ENCODE peak calls at places on chromosome 7, in four cellular contexts. One of them, this sample, is unnamed.

GRCh38 chr7:159195926-159196325 is 51.3 kb upstream of the VIPR2 start:
- DNase-seq in BJ: no peak
- DNase-seq in ovary: no peak
- DNase-seq in brain microvascular endothelial cell: no peak
- DNase-seq in this sample: peak; percentile 49

GRCh38 chr7:3326246-3326645 is 25.2 kb downstream of the SDK1 start:
- DNase-seq in brain microvascular endothelial cell: no peak
- DNase-seq in ovary: no peak
- DNase-seq in BJ: no peak
- DNase-seq in this sample: no peak

GRCh38 chr7:46963719-46964118 is 618.2 kb downstream of the TNS3 start:
- DNase-seq in BJ: no peak
- DNase-seq in ovary: no peak
- DNase-seq in brain microvascular endothelial cell: no peak
- DNase-seq in this sample: no peak

GRCh38 chr7:142345817-142346216 is 88.0 kb upstream of the PRSS58 start:
- DNase-seq in BJ: no peak
- DNase-seq in brain microvascular endothelial cell: no peak
- DNase-seq in ovary: no peak
- DNase-seq in this sample: no peak

GRCh38 chr7:30649717-30650116 is 32.5 kb downstream of the CRHR2 start:
- DNase-seq in ovary: no peak
- DNase-seq in BJ: no peak
- DNase-seq in brain microvascular endothelial cell: no peak
- DNase-seq in this sample: no peak

GRCh38 chr7:97064972-97065587 is 40.4 kb upstream of the DLX5 start:
- DNase-seq in brain microvascular endothelial cell: peak; percentile 39
- DNase-seq in ovary: no peak
- DNase-seq in BJ: no peak
- DNase-seq in this sample: peak; percentile 15

GRCh38 chr7:106009511-106010226 is 46.6 kb downstream of the CDHR3 start:
- DNase-seq in brain microvascular endothelial cell: peak; percentile 95
- DNase-seq in BJ: peak; percentile 97
- DNase-seq in ovary: peak; percentile 61
- DNase-seq in this sample: peak; percentile 82

GRCh38 chr7:137331378-137331777 is 12.2 kb downstream of the PTN start:
- DNase-seq in brain microvascular endothelial cell: no peak
- DNase-seq in ovary: no peak
- DNase-seq in BJ: no peak
- DNase-seq in this sample: peak; percentile 32

GRCh38 chr7:95577137-95577536 is 19.2 kb downstream of the PDK4 start:
- DNase-seq in ovary: no peak
- DNase-seq in BJ: no peak
- DNase-seq in brain microvascular endothelial cell: no peak
- DNase-seq in this sample: no peak

GRCh38 chr7:116670409-116671036 is 1.5 kb upstream of the MET start:
- DNase-seq in ovary: no peak
- DNase-seq in brain microvascular endothelial cell: no peak
- DNase-seq in BJ: no peak
- DNase-seq in this sample: no peak

GRCh38 chr7:30765359-30765758 is 5.9 kb upstream of the MINDY4 start:
- DNase-seq in BJ: no peak
- DNase-seq in ovary: no peak
- DNase-seq in brain microvascular endothelial cell: no peak
- DNase-seq in this sample: no peak

GRCh38 chr7:117249696-117250095 is 73.2 kb downstream of the WNT2 start:
- DNase-seq in ovary: no peak
- DNase-seq in BJ: no peak
- DNase-seq in brain microvascular endothelial cell: no peak
- DNase-seq in this sample: no peak

GRCh38 chr7:74097937-74098614 is 14.5 kb downstream of the LIMK1 start:
- DNase-seq in brain microvascular endothelial cell: peak; percentile 98
- DNase-seq in ovary: no peak
- DNase-seq in BJ: peak; percentile 96
- DNase-seq in this sample: no peak

GRCh38 chr7:17944720-17945119 is 4.4 kb upstream of the SNX13 start:
- DNase-seq in BJ: no peak
- DNase-seq in ovary: no peak
- DNase-seq in brain microvascular endothelial cell: no peak
- DNase-seq in this sample: no peak

GRCh38 chr7:5596896-5597246 is 173.2 kb upstream of the TNRC18 start:
- DNase-seq in brain microvascular endothelial cell: no peak
- DNase-seq in ovary: no peak
- DNase-seq in BJ: no peak
- DNase-seq in this sample: no peak

GRCh38 chr7:149792220-149792595 is 18.8 kb upstream of the ZNF467 start:
- DNase-seq in ovary: no peak
- DNase-seq in brain microvascular endothelial cell: no peak
- DNase-seq in BJ: no peak
- DNase-seq in this sample: no peak

GRCh38 chr7:44650242-44650641 is 43.8 kb downstream of the OGDH start:
- DNase-seq in BJ: no peak
- DNase-seq in ovary: no peak
- DNase-seq in brain microvascular endothelial cell: no peak
- DNase-seq in this sample: no peak

GRCh38 chr7:91289633-91290260 is 25.5 kb downstream of the FZD1 start:
- DNase-seq in brain microvascular endothelial cell: no peak
- DNase-seq in BJ: no peak
- DNase-seq in ovary: no peak
- DNase-seq in this sample: no peak

GRCh38 chr7:45689011-45689796 is 115.0 kb downstream of the ADCY1 start:
- DNase-seq in ovary: no peak
- DNase-seq in BJ: peak; percentile 28
- DNase-seq in brain microvascular endothelial cell: peak; percentile 85
- DNase-seq in this sample: no peak

DNA sequence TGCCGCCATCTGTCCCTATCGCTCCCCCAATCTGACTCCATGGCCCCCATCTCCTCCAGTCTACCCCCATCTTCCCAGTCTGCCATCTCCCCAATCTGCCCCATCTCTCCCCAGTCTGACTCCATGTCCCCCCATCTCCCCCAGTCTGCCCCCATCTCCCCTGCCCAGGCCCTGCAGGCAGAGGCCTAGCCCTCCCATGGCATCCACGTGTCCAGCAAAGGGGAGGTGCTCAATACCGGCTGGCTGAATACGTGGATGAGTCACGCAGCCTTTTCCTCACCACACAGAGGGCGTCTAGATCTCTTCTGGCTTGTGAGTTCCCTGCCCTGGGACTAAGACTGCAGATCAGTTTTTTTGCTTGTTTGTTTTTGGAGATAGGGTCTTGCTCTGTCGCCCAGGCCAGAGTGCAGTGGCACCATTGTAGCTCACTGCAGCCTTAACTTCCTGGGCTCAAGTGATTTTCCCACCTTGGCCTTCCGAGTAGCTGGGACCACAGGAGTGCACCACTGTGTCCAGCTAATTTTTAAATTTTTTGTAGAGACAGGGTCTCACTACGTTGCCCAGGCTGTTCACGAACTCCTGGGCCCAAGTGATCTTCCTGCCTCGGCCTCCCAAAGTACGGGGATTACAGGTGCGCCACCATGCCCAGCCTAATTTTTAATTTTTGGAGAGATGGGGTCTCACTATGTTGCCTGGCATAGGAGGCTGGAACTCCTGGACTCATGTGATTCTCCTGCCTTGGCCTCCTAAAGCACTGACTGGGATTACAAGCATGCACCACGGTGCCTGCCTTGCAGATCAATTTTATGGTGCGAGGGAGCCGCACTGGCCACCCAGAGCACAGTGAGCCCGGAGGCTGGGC is 15.3 kb upstream of the GPR146 start:
- DNase-seq in ovary: peak; percentile 90
- DNase-seq in brain microvascular endothelial cell: peak; percentile 94
- DNase-seq in BJ: peak; percentile 56
- DNase-seq in this sample: peak; percentile 79
- H3K4me3 ChIP-seq in ovary: peak overlapping the region; percentile 69
- H3K4me3 ChIP-seq in brain microvascular endothelial cell: peak overlapping the region; percentile 41
- H3K4me3 ChIP-seq in BJ: peak overlapping the region; percentile 67
- H3K4me3 ChIP-seq in this sample: peak overlapping the region; percentile 62

GRCh38 chr7:64637521-64638445 is 28.1 kb upstream of the ZNF107 start:
- DNase-seq in ovary: no peak
- DNase-seq in brain microvascular endothelial cell: no peak
- DNase-seq in BJ: no peak
- DNase-seq in this sample: no peak

GRCh38 chr7:64638822-64639221 is 27.1 kb upstream of the ZNF107 start:
- DNase-seq in BJ: no peak
- DNase-seq in ovary: no peak
- DNase-seq in brain microvascular endothelial cell: no peak
- DNase-seq in this sample: no peak

GRCh38 chr7:64642046-64642445 is 23.9 kb upstream of the ZNF107 start:
- DNase-seq in brain microvascular endothelial cell: no peak
- DNase-seq in BJ: no peak
- DNase-seq in ovary: no peak
- DNase-seq in this sample: no peak

GRCh38 chr7:64640504-64640903 is 25.4 kb upstream of the ZNF107 start:
- DNase-seq in BJ: no peak
- DNase-seq in brain microvascular endothelial cell: no peak
- DNase-seq in ovary: no peak
- DNase-seq in this sample: no peak

DNA sequence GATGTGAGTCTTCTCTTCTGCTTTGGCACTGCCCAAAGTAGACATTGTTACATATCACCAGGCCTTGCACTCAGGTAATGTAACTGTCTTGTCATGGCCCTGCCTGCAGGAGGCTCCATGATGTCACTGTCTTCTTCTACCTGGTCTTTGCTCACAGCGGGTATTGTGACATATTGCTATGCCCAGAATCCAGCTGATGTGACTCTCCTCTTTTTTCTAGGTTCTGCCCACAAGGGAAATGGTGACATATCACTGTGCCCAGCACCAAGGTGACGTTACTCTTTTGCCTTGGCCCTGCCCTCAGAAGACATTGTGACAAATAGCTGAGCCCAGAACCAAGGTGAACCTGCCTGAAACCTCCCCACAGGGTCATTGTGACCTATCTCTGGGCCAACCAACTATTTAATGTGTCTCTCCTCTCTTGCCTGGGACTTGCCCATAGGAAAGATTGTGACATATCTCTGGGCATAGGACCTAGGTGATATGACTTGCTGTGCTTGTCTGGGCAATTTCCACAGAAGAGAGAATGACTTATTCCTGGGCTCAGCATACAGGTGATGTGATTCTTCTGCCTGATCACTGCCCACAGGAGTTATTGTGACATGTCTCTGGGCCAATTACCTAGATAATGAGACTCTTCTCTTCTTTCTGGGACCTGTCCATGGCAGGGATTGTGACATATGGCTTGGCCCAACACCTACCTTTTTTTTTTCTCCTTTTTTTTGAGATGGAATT is 26.5 kb upstream of the ZNF107 start:
- DNase-seq in BJ: no peak
- DNase-seq in ovary: no peak
- DNase-seq in brain microvascular endothelial cell: no peak
- DNase-seq in this sample: no peak
- TF ChIP-seq CTCF in BJ: no peak
- TF ChIP-seq CTCF in ovary: no peak
- TF ChIP-seq CTCF in brain microvascular endothelial cell: no peak
- TF ChIP-seq CTCF in this sample: peak; percentile 19

DNA sequence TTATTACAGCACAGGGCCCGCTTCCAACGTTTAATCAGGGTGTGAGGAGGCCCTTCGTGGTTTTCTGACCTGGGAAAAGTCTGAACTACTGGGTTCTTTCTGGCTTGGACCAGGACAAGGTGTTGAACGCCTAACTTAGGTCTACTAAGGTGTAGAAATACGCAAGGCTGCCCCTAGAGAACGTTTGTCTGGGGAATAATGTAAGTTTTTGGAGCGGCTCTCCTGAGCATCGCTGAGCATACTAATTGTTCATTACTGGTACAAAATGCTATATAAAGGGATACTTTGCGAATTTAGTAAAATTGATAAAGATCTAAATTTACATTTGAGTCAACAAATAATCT is 32.4 kb upstream of the TOMM7 start:
- DNase-seq in brain microvascular endothelial cell: no peak
- DNase-seq in BJ: no peak
- DNase-seq in ovary: no peak
- DNase-seq in this sample: no peak
- H3K4me3 ChIP-seq in brain microvascular endothelial cell: peak overlapping the region; percentile 71
- H3K4me3 ChIP-seq in BJ: peak overlapping the region; percentile 59
- H3K4me3 ChIP-seq in ovary: peak overlapping the region; percentile 61
- H3K4me3 ChIP-seq in this sample: peak overlapping the region; percentile 71

GRCh38 chr7:7653568-7654187 is 13.1 kb downstream of the UMAD1 start:
- DNase-seq in brain microvascular endothelial cell: no peak
- DNase-seq in BJ: no peak
- DNase-seq in ovary: no peak
- DNase-seq in this sample: no peak
- TF ChIP-seq CTCF in brain microvascular endothelial cell: peak; percentile 72
- TF ChIP-seq CTCF in BJ: peak; percentile 48
- TF ChIP-seq CTCF in ovary: no peak
- TF ChIP-seq CTCF in this sample: no peak

GRCh38 chr7:77351539-77352004 is 64.6 kb downstream of the GSAP start:
- DNase-seq in brain microvascular endothelial cell: no peak
- DNase-seq in ovary: no peak
- DNase-seq in BJ: no peak
- DNase-seq in this sample: no peak
- H3K4me3 ChIP-seq in brain microvascular endothelial cell: no peak overlapping the region
- H3K4me3 ChIP-seq in ovary: no peak overlapping the region
- H3K4me3 ChIP-seq in BJ: no peak overlapping the region
- H3K4me3 ChIP-seq in this sample: no peak overlapping the region

GRCh38 chr7:103074519-103075336 is at the start of the genes ARMC10 and FBXL13:
- DNase-seq in ovary: peak; percentile 89
- DNase-seq in BJ: peak; percentile 67
- DNase-seq in brain microvascular endothelial cell: peak; percentile 81
- DNase-seq in this sample: peak; percentile 75
- TF ChIP-seq CTCF in ovary: peak; percentile 67
- TF ChIP-seq CTCF in BJ: peak; percentile 26
- TF ChIP-seq CTCF in brain microvascular endothelial cell: no peak
- TF ChIP-seq CTCF in this sample: no peak

GRCh38 chr7:27248427-27248806 is 5.8 kb downstream of the EVX1 start:
- DNase-seq in BJ: no peak
- DNase-seq in ovary: no peak
- DNase-seq in brain microvascular endothelial cell: no peak
- DNase-seq in this sample: no peak

GRCh38 chr7:27245124-27245797 is 2.7 kb downstream of the EVX1 start:
- DNase-seq in ovary: no peak
- DNase-seq in brain microvascular endothelial cell: no peak
- DNase-seq in BJ: no peak
- DNase-seq in this sample: no peak

GRCh38 chr7:27247452-27248426 is 5.1 kb downstream of the EVX1 start:
- DNase-seq in BJ: no peak
- DNase-seq in ovary: no peak
- DNase-seq in brain microvascular endothelial cell: no peak
- DNase-seq in this sample: no peak

GRCh38 chr7:27245798-27246691 is 3.4 kb downstream of the EVX1 start:
- DNase-seq in brain microvascular endothelial cell: no peak
- DNase-seq in BJ: no peak
- DNase-seq in ovary: no peak
- DNase-seq in this sample: no peak

GRCh38 chr7:27247000-27247399 is 4.4 kb downstream of the EVX1 start:
- DNase-seq in BJ: no peak
- DNase-seq in brain microvascular endothelial cell: no peak
- DNase-seq in ovary: no peak
- DNase-seq in this sample: no peak
- H3K4me3 ChIP-seq in BJ: no peak overlapping the region
- H3K4me3 ChIP-seq in brain microvascular endothelial cell: no peak overlapping the region
- H3K4me3 ChIP-seq in ovary: no peak overlapping the region
- H3K4me3 ChIP-seq in this sample: no peak overlapping the region